ENCODE peak calls at places on chromosomes 3 and 15, in six cellular contexts. Q, K, W, V, L and C are unnamed samples.

GRCh38 chr3:194671511-194671899 is 486 bp downstream of the LSG1 start:
- DNase-seq in Q (peak; percentile 52), K (no peak), W (no peak), V (no peak), L (no peak), C (peak; percentile 43)

GRCh38 chr3:48245136-48245535 is 4.2 kb downstream of the ZNF589 start:
- DNase-seq in Q (no peak), K (peak; percentile 51), W (peak; percentile 41), V (no peak), L (peak; percentile 11), C (no peak)

GRCh38 chr3:138351151-138351550 is 2.8 kb downstream of the MRAS start:
- DNase-seq in Q (no peak), K (no peak), W (no peak), V (no peak), L (no peak), C (no peak)

GRCh38 chr3:115550285-115550741 is 73.0 kb upstream of the GAP43 start:
- DNase-seq in Q (no peak), K (peak; percentile 66), W (no peak), V (no peak), L (no peak), C (no peak)

GRCh38 chr3:52523386-52524257 is 10.0 kb downstream of the NT5DC2 start:
- DNase-seq in Q (no peak), K (no peak), W (peak; percentile 64), V (no peak), L (peak; percentile 33), C (no peak)

GRCh38 chr15:77126516-77126915 is 55.6 kb upstream of the TSPAN3 start:
- DNase-seq in Q (no peak), K (no peak), W (no peak), V (no peak), L (no peak), C (no peak)

GRCh38 chr3:184284696-184285095 is 8.9 kb downstream of the ECE2 start:
- DNase-seq in Q (no peak), K (no peak), W (no peak), V (no peak), L (no peak), C (no peak)

GRCh38 chr3:175732053-175732452 is 872.9 kb downstream of the NAALADL2 start:
- DNase-seq in Q (no peak), K (no peak), W (no peak), V (no peak), L (no peak), C (no peak)

GRCh38 chr15:65986416-65986815 is 117.1 kb downstream of the RAB11A start:
- DNase-seq in Q (no peak), K (no peak), W (no peak), V (no peak), L (no peak), C (no peak)

GRCh38 chr3:183116051-183116614 is 16.8 kb upstream of the MCCC1 start:
- DNase-seq in Q (peak; percentile 13), K (no peak), W (no peak), V (no peak), L (no peak), C (peak; percentile 23)

GRCh38 chr15:98794754-98795153 is 146.4 kb downstream of the IGF1R start:
- DNase-seq in Q (no peak), K (no peak), W (no peak), V (no peak), L (no peak), C (no peak)

GRCh38 chr15:35195649-35196048 is 110.6 kb upstream of the NANOGP8 start:
- DNase-seq in Q (no peak), K (no peak), W (no peak), V (no peak), L (no peak), C (no peak)

GRCh38 chr3:8622873-8623725 is 21.5 kb downstream of the SSUH2 start:
- DNase-seq in Q (peak; percentile 22), K (peak; percentile 78), W (peak; percentile 78), V (no peak), L (peak; percentile 84), C (no peak)

GRCh38 chr3:127706785-127707351 is 34.1 kb downstream of the ABTB1 start:
- DNase-seq in Q (no peak), K (peak; percentile 48), W (peak; percentile 65), V (no peak), L (no peak), C (no peak)

GRCh38 chr15:31265871-31266711 is 60.5 kb upstream of the KLF13 start:
- DNase-seq in Q (peak; percentile 80), K (peak; percentile 73), W (peak; percentile 68), V (no peak), L (peak; percentile 27), C (peak; percentile 36)

GRCh38 chr3:24405057-24405456 is 89.6 kb downstream of the THRB start:
- DNase-seq in Q (no peak), K (no peak), W (no peak), V (no peak), L (no peak), C (no peak)

GRCh38 chr3:74129056-74129455 is 485.4 kb downstream of the CNTN3 start:
- DNase-seq in Q (no peak), K (no peak), W (no peak), V (no peak), L (no peak), C (no peak)

GRCh38 chr3:52339612-52340011 is 23.5 kb downstream of the DNAH1 start:
- DNase-seq in Q (peak; percentile 78), K (no peak), W (no peak), V (peak; percentile 40), L (no peak), C (peak; percentile 72)

GRCh38 chr15:74227968-74228722 is 8.0 kb upstream of the CCDC33 start:
- DNase-seq in Q (no peak), K (no peak), W (no peak), V (no peak), L (peak; percentile 67), C (no peak)

GRCh38 chr3:83039422-83039821 is 1278.0 kb upstream of the GBE1 start:
- DNase-seq in Q (no peak), K (no peak), W (no peak), V (no peak), L (no peak), C (no peak)

DNA sequence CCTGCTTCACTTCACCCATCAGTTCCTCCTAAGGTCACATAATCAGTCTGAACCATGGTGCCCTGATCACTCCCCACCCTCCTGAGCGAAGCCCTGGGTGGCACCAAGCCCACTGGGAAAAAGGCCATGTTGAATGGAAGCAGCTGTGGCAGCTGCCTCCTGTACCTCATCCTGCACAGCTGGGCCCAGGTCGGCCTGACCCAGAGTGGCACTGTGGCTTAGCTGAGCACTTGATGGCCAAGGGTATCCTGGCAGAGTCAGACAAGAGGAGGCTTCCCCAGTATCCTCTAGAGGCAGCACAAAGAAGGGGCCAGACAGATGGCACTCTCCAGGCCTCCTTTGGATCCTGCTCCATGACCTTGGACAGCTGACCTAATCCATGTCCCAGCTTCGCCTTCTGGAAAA is 68.4 kb downstream of the TLE3 start:
- DNase-seq in Q (no peak), K (no peak), W (peak; percentile 60), V (no peak), L (no peak), C (no peak)
- H3K4me1 ChIP-seq in Q (peaks cover 2% of the 10 kb centered on the region), K (peaks cover 11% of the 10 kb centered on the region), W (no peaks in the 10 kb centered on the region), V (peaks cover 19% of the 10 kb centered on the region), L (peaks cover 4% of the 10 kb centered on the region), C (no peaks in the 10 kb centered on the region)

DNA sequence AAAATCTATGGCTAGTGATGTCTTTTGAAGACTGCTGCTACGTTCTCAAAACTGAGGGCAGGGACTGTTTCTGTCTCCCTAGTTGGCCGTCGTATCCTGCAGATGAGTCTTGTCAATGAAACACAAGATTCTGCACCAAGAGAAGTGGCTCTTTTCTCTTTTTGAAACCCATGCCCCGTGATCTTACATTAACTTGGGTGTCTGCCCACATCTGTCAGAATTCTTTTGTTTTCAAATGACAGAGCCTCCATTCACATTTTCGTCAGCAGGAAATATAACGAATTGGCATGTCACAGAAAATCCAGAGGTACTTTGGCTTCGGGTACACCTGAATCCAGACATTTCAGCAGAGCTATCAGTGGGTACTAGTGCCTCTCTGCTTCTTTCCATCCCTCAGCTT is 331.3 kb upstream of the PROK2 start:
- DNase-seq in Q (no peak), K (no peak), W (no peak), V (no peak), L (no peak), C (no peak)
- H3K27me3 ChIP-seq in Q (no peaks in the 10 kb centered on the region), K (no peaks in the 10 kb centered on the region), W (no peaks in the 10 kb centered on the region), V (peaks cover 21% of the 10 kb centered on the region), L (no peaks in the 10 kb centered on the region), C (no peaks in the 10 kb centered on the region)

GRCh38 chr3:190309414-190309813 is 12.8 kb downstream of the CLDN1 start:
- DNase-seq in Q (no peak), K (no peak), W (no peak), V (no peak), L (no peak), C (no peak)

GRCh38 chr3:190306026-190306425 is 16.2 kb downstream of the CLDN1 start:
- DNase-seq in Q (no peak), K (no peak), W (no peak), V (no peak), L (no peak), C (no peak)

GRCh38 chr3:190307164-190307545 is 15.1 kb downstream of the CLDN1 start:
- DNase-seq in Q (no peak), K (no peak), W (no peak), V (no peak), L (no peak), C (no peak)

GRCh38 chr3:190306513-190307163 is 15.6 kb downstream of the CLDN1 start:
- DNase-seq in Q (peak; percentile 13), K (no peak), W (no peak), V (no peak), L (no peak), C (peak; percentile 56)

DNA sequence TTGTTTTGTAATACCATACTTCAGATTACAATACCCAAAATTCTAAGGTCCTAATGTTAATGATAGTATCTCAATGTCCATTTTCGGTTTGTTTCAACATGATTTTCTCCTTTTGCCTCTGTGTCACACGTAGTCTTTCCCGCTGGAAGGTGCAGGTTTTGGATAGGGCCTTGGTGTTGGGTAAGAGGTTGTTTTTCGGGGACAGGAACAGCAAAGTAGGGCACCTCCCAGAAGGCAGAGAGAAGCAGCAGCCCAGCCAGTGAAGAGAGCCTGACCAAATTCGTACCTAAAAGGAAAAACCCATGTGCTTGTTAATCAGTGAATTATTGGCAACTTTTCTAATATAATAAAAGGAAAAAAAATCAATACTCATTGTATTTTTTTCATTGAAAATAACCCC is 14.1 kb downstream of the CLDN1 start:
- DNase-seq in Q (no peak), K (no peak), W (no peak), V (no peak), L (no peak), C (no peak)
- H3K4me1 ChIP-seq in Q (no peaks in the 10 kb centered on the region), K (no peaks in the 10 kb centered on the region), W (no peaks in the 10 kb centered on the region), V (peaks cover 41% of the 10 kb centered on the region), L (no peaks in the 10 kb centered on the region), C (peaks cover 14% of the 10 kb centered on the region)

DNA sequence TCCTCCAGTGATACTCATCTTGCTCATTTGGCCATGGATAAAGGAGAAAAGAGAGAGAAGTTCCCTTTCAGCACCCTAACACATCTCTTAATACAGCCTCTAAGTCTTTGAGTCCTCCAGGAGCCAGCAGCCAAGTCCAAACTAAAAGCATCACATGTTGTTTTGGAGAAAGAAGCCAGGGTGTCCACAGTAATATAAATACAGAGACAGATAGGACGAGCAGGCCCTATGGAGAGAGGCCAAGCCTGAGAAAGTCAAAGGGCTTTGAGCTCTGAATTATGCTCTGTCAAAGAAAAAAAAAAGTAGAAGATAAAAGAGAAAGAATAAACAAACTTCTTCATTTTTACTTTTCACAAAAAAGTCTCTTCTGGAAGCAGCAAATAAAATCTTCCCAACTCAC is 92.4 kb upstream of the THBS1 start:
- DNase-seq in Q (no peak), K (no peak), W (no peak), V (no peak), L (peak; percentile 45), C (no peak)
- H3K27me3 ChIP-seq in Q (no peaks in the 10 kb centered on the region), K (no peaks in the 10 kb centered on the region), W (no peaks in the 10 kb centered on the region), V (no peaks in the 10 kb centered on the region), L (no peaks in the 10 kb centered on the region), C (no peaks in the 10 kb centered on the region)